ENCODE peak calls at places on chromosomes 5 and 9, in ten cellular contexts. One of them, this sample, is unnamed.

GRCh38 chr9:89812556-89813181 is 207.9 kb downstream of the GADD45G start:
- DNase-seq in germinal center: no peak
- DNase-seq in activated T-cell treated with anti-CD3 and anti-CD28 coated beads, Interleukin-2, amount 50 U/mL, for 1 hour: no peak
- DNase-seq in Right ventricle myocardium inferior: no peak
- DNase-seq in mammary epithelial cell: no peak
- DNase-seq in cardiac fibroblast: no peak
- DNase-seq in NCI-H2081: no peak
- DNase-seq in NCI-H774: no peak
- DNase-seq in hippocampal formation: no peak
- DNase-seq in activated effector memory CD4-positive, alpha-beta T cell treated with anti-CD3 and anti-CD28 coated beads, Interleukin-2, amount 50 U/mL, for 16 hours: no peak
- DNase-seq in this sample: no peak

GRCh38 chr5:41637424-41637823 is 127.0 kb upstream of the PLCXD3 start:
- DNase-seq in activated effector memory CD4-positive, alpha-beta T cell treated with anti-CD3 and anti-CD28 coated beads, Interleukin-2, amount 50 U/mL, for 16 hours: no peak
- DNase-seq in cardiac fibroblast: no peak
- DNase-seq in hippocampal formation: no peak
- DNase-seq in NCI-H2081: no peak
- DNase-seq in mammary epithelial cell: no peak
- DNase-seq in Right ventricle myocardium inferior: no peak
- DNase-seq in germinal center: no peak
- DNase-seq in NCI-H774: no peak
- DNase-seq in activated T-cell treated with anti-CD3 and anti-CD28 coated beads, Interleukin-2, amount 50 U/mL, for 1 hour: no peak
- DNase-seq in this sample: no peak

GRCh38 chr5:41109186-41109585 is 38.0 kb upstream of the MROH2B start:
- DNase-seq in Right ventricle myocardium inferior: no peak
- DNase-seq in cardiac fibroblast: peak; percentile 50
- DNase-seq in mammary epithelial cell: no peak
- DNase-seq in hippocampal formation: no peak
- DNase-seq in germinal center: no peak
- DNase-seq in activated T-cell treated with anti-CD3 and anti-CD28 coated beads, Interleukin-2, amount 50 U/mL, for 1 hour: no peak
- DNase-seq in NCI-H2081: no peak
- DNase-seq in NCI-H774: no peak
- DNase-seq in activated effector memory CD4-positive, alpha-beta T cell treated with anti-CD3 and anti-CD28 coated beads, Interleukin-2, amount 50 U/mL, for 16 hours: no peak
- DNase-seq in this sample: no peak

GRCh38 chr5:33338336-33339110 is 102.2 kb upstream of the TARS1 start:
- DNase-seq in activated T-cell treated with anti-CD3 and anti-CD28 coated beads, Interleukin-2, amount 50 U/mL, for 1 hour: no peak
- DNase-seq in mammary epithelial cell: no peak
- DNase-seq in NCI-H2081: no peak
- DNase-seq in cardiac fibroblast: no peak
- DNase-seq in NCI-H774: no peak
- DNase-seq in Right ventricle myocardium inferior: no peak
- DNase-seq in activated effector memory CD4-positive, alpha-beta T cell treated with anti-CD3 and anti-CD28 coated beads, Interleukin-2, amount 50 U/mL, for 16 hours: no peak
- DNase-seq in germinal center: no peak
- DNase-seq in hippocampal formation: no peak
- DNase-seq in this sample: no peak

GRCh38 chr9:9921771-9922170 is 691.0 kb downstream of the PTPRD start:
- DNase-seq in cardiac fibroblast: no peak
- DNase-seq in NCI-H2081: no peak
- DNase-seq in hippocampal formation: no peak
- DNase-seq in activated T-cell treated with anti-CD3 and anti-CD28 coated beads, Interleukin-2, amount 50 U/mL, for 1 hour: no peak
- DNase-seq in activated effector memory CD4-positive, alpha-beta T cell treated with anti-CD3 and anti-CD28 coated beads, Interleukin-2, amount 50 U/mL, for 16 hours: no peak
- DNase-seq in mammary epithelial cell: no peak
- DNase-seq in germinal center: no peak
- DNase-seq in NCI-H774: no peak
- DNase-seq in Right ventricle myocardium inferior: no peak
- DNase-seq in this sample: no peak

GRCh38 chr9:125470767-125471580 is 209.3 kb downstream of the GAPVD1 start:
- DNase-seq in germinal center: no peak
- DNase-seq in cardiac fibroblast: no peak
- DNase-seq in mammary epithelial cell: no peak
- DNase-seq in activated T-cell treated with anti-CD3 and anti-CD28 coated beads, Interleukin-2, amount 50 U/mL, for 1 hour: no peak
- DNase-seq in hippocampal formation: no peak
- DNase-seq in Right ventricle myocardium inferior: no peak
- DNase-seq in activated effector memory CD4-positive, alpha-beta T cell treated with anti-CD3 and anti-CD28 coated beads, Interleukin-2, amount 50 U/mL, for 16 hours: no peak
- DNase-seq in NCI-H2081: no peak
- DNase-seq in NCI-H774: no peak
- DNase-seq in this sample: no peak

GRCh38 chr9:133888779-133889491 is 103.2 kb downstream of the VAV2 start:
- DNase-seq in Right ventricle myocardium inferior: no peak
- DNase-seq in NCI-H774: no peak
- DNase-seq in NCI-H2081: peak; percentile 86
- DNase-seq in germinal center: no peak
- DNase-seq in cardiac fibroblast: no peak
- DNase-seq in activated effector memory CD4-positive, alpha-beta T cell treated with anti-CD3 and anti-CD28 coated beads, Interleukin-2, amount 50 U/mL, for 16 hours: no peak
- DNase-seq in activated T-cell treated with anti-CD3 and anti-CD28 coated beads, Interleukin-2, amount 50 U/mL, for 1 hour: no peak
- DNase-seq in mammary epithelial cell: no peak
- DNase-seq in hippocampal formation: no peak
- DNase-seq in this sample: no peak

GRCh38 chr9:121613009-121613766 is 38.2 kb upstream of the DAB2IP start:
- DNase-seq in activated T-cell treated with anti-CD3 and anti-CD28 coated beads, Interleukin-2, amount 50 U/mL, for 1 hour: no peak
- DNase-seq in NCI-H774: no peak
- DNase-seq in cardiac fibroblast: no peak
- DNase-seq in germinal center: peak; percentile 20
- DNase-seq in mammary epithelial cell: no peak
- DNase-seq in activated effector memory CD4-positive, alpha-beta T cell treated with anti-CD3 and anti-CD28 coated beads, Interleukin-2, amount 50 U/mL, for 16 hours: no peak
- DNase-seq in Right ventricle myocardium inferior: no peak
- DNase-seq in hippocampal formation: no peak
- DNase-seq in NCI-H2081: no peak
- DNase-seq in this sample: no peak

GRCh38 chr5:73591698-73592501 is 26.4 kb downstream of the UTP15 start:
- DNase-seq in hippocampal formation: no peak
- DNase-seq in cardiac fibroblast: peak; percentile 65
- DNase-seq in Right ventricle myocardium inferior: no peak
- DNase-seq in NCI-H774: no peak
- DNase-seq in activated T-cell treated with anti-CD3 and anti-CD28 coated beads, Interleukin-2, amount 50 U/mL, for 1 hour: no peak
- DNase-seq in NCI-H2081: no peak
- DNase-seq in germinal center: no peak
- DNase-seq in mammary epithelial cell: peak; percentile 39
- DNase-seq in activated effector memory CD4-positive, alpha-beta T cell treated with anti-CD3 and anti-CD28 coated beads, Interleukin-2, amount 50 U/mL, for 16 hours: no peak
- DNase-seq in this sample: no peak

GRCh38 chr9:134167530-134167931 is 3.2 kb upstream of the RNU6ATAC start:
- DNase-seq in germinal center: no peak
- DNase-seq in activated effector memory CD4-positive, alpha-beta T cell treated with anti-CD3 and anti-CD28 coated beads, Interleukin-2, amount 50 U/mL, for 16 hours: no peak
- DNase-seq in Right ventricle myocardium inferior: no peak
- DNase-seq in NCI-H774: no peak
- DNase-seq in activated T-cell treated with anti-CD3 and anti-CD28 coated beads, Interleukin-2, amount 50 U/mL, for 1 hour: no peak
- DNase-seq in NCI-H2081: no peak
- DNase-seq in hippocampal formation: no peak
- DNase-seq in cardiac fibroblast: peak; percentile 44
- DNase-seq in mammary epithelial cell: no peak
- DNase-seq in this sample: peak; percentile 75

GRCh38 chr5:154642499-154643245 is 112.5 kb upstream of the LARP1 start:
- DNase-seq in NCI-H774: no peak
- DNase-seq in hippocampal formation: no peak
- DNase-seq in activated effector memory CD4-positive, alpha-beta T cell treated with anti-CD3 and anti-CD28 coated beads, Interleukin-2, amount 50 U/mL, for 16 hours: no peak
- DNase-seq in cardiac fibroblast: peak; percentile 57
- DNase-seq in activated T-cell treated with anti-CD3 and anti-CD28 coated beads, Interleukin-2, amount 50 U/mL, for 1 hour: no peak
- DNase-seq in Right ventricle myocardium inferior: no peak
- DNase-seq in mammary epithelial cell: peak; percentile 12
- DNase-seq in germinal center: no peak
- DNase-seq in NCI-H2081: no peak
- DNase-seq in this sample: no peak

GRCh38 chr5:170070556-170071412 is 34.9 kb upstream of the FOXI1 start:
- DNase-seq in activated effector memory CD4-positive, alpha-beta T cell treated with anti-CD3 and anti-CD28 coated beads, Interleukin-2, amount 50 U/mL, for 16 hours: peak; percentile 70
- DNase-seq in germinal center: no peak
- DNase-seq in Right ventricle myocardium inferior: no peak
- DNase-seq in mammary epithelial cell: peak; percentile 9
- DNase-seq in activated T-cell treated with anti-CD3 and anti-CD28 coated beads, Interleukin-2, amount 50 U/mL, for 1 hour: no peak
- DNase-seq in NCI-H774: no peak
- DNase-seq in NCI-H2081: no peak
- DNase-seq in cardiac fibroblast: peak; percentile 59
- DNase-seq in hippocampal formation: peak; percentile 28
- DNase-seq in this sample: peak; percentile 34

GRCh38 chr5:159184858-159185381 is 24.4 kb downstream of the RNF145 start:
- DNase-seq in cardiac fibroblast: peak; percentile 91
- DNase-seq in NCI-H774: no peak
- DNase-seq in germinal center: no peak
- DNase-seq in mammary epithelial cell: peak; percentile 87
- DNase-seq in Right ventricle myocardium inferior: no peak
- DNase-seq in activated effector memory CD4-positive, alpha-beta T cell treated with anti-CD3 and anti-CD28 coated beads, Interleukin-2, amount 50 U/mL, for 16 hours: peak; percentile 73
- DNase-seq in NCI-H2081: no peak
- DNase-seq in hippocampal formation: no peak
- DNase-seq in activated T-cell treated with anti-CD3 and anti-CD28 coated beads, Interleukin-2, amount 50 U/mL, for 1 hour: no peak
- DNase-seq in this sample: peak; percentile 9

GRCh38 chr9:106962615-106963363 is 99.8 kb downstream of the ZNF462 start:
- DNase-seq in activated effector memory CD4-positive, alpha-beta T cell treated with anti-CD3 and anti-CD28 coated beads, Interleukin-2, amount 50 U/mL, for 16 hours: no peak
- DNase-seq in cardiac fibroblast: peak; percentile 95
- DNase-seq in Right ventricle myocardium inferior: no peak
- DNase-seq in NCI-H2081: no peak
- DNase-seq in hippocampal formation: no peak
- DNase-seq in NCI-H774: no peak
- DNase-seq in germinal center: no peak
- DNase-seq in mammary epithelial cell: no peak
- DNase-seq in activated T-cell treated with anti-CD3 and anti-CD28 coated beads, Interleukin-2, amount 50 U/mL, for 1 hour: no peak
- DNase-seq in this sample: no peak

GRCh38 chr9:95507456-95508241 is 9.1 kb downstream of the PTCH1 start:
- DNase-seq in NCI-H774: no peak
- DNase-seq in mammary epithelial cell: peak; percentile 81
- DNase-seq in cardiac fibroblast: peak; percentile 79
- DNase-seq in hippocampal formation: peak; percentile 83
- DNase-seq in activated effector memory CD4-positive, alpha-beta T cell treated with anti-CD3 and anti-CD28 coated beads, Interleukin-2, amount 50 U/mL, for 16 hours: peak; percentile 76
- DNase-seq in Right ventricle myocardium inferior: no peak
- DNase-seq in germinal center: peak; percentile 10
- DNase-seq in activated T-cell treated with anti-CD3 and anti-CD28 coated beads, Interleukin-2, amount 50 U/mL, for 1 hour: peak; percentile 54
- DNase-seq in NCI-H2081: peak; percentile 60
- DNase-seq in this sample: peak; percentile 79

GRCh38 chr9:29966247-29966646 is 2393.0 kb upstream of the C9orf72 start:
- DNase-seq in mammary epithelial cell: peak; percentile 57
- DNase-seq in Right ventricle myocardium inferior: no peak
- DNase-seq in activated effector memory CD4-positive, alpha-beta T cell treated with anti-CD3 and anti-CD28 coated beads, Interleukin-2, amount 50 U/mL, for 16 hours: no peak
- DNase-seq in hippocampal formation: no peak
- DNase-seq in NCI-H2081: no peak
- DNase-seq in NCI-H774: no peak
- DNase-seq in cardiac fibroblast: peak; percentile 38
- DNase-seq in germinal center: no peak
- DNase-seq in activated T-cell treated with anti-CD3 and anti-CD28 coated beads, Interleukin-2, amount 50 U/mL, for 1 hour: no peak
- DNase-seq in this sample: no peak

GRCh38 chr9:4175846-4176245 is 124.0 kb downstream of the GLIS3 start:
- DNase-seq in NCI-H774: no peak
- DNase-seq in activated effector memory CD4-positive, alpha-beta T cell treated with anti-CD3 and anti-CD28 coated beads, Interleukin-2, amount 50 U/mL, for 16 hours: no peak
- DNase-seq in Right ventricle myocardium inferior: no peak
- DNase-seq in hippocampal formation: no peak
- DNase-seq in NCI-H2081: no peak
- DNase-seq in germinal center: no peak
- DNase-seq in cardiac fibroblast: no peak
- DNase-seq in mammary epithelial cell: no peak
- DNase-seq in activated T-cell treated with anti-CD3 and anti-CD28 coated beads, Interleukin-2, amount 50 U/mL, for 1 hour: no peak
- DNase-seq in this sample: no peak